ENCODE peak calls at places on chromosomes 2 and 18, in six cellular contexts. One of them, this sample, is unnamed.
A peak's percentile ranks its signal among the peaks of the same experiment; 100 is the strongest.

GRCh38 chr2:11899264-11899818 is 152.9 kb downstream of the LPIN1 start:
- DNase-seq in iPS-NIHi11: no peak
- DNase-seq in EL: peak; percentile 59
- DNase-seq in cardiac fibroblast: peak; percentile 89
- DNase-seq in fibroblast of pulmonary artery: peak; percentile 69
- DNase-seq in AG08396: peak; percentile 44
- DNase-seq in this sample: peak; percentile 19

GRCh38 chr2:161122772-161123530 is 37.3 kb upstream of the TANK start:
- DNase-seq in iPS-NIHi11: peak; percentile 56
- DNase-seq in EL: peak; percentile 90
- DNase-seq in cardiac fibroblast: peak; percentile 93
- DNase-seq in fibroblast of pulmonary artery: peak; percentile 92
- DNase-seq in AG08396: peak; percentile 78
- DNase-seq in this sample: peak; percentile 66

GRCh38 chr2:15636972-15637785 is 45.5 kb downstream of the DDX1 start:
- DNase-seq in iPS-NIHi11: peak; percentile 70
- DNase-seq in EL: peak; percentile 67
- DNase-seq in cardiac fibroblast: peak; percentile 79
- DNase-seq in fibroblast of pulmonary artery: peak; percentile 84
- DNase-seq in AG08396: peak; percentile 77
- DNase-seq in this sample: peak; percentile 59

GRCh38 chr2:24779121-24779520 is 14.1 kb downstream of the PTRHD1 start:
- DNase-seq in iPS-NIHi11: no peak
- DNase-seq in EL: no peak
- DNase-seq in cardiac fibroblast: no peak
- DNase-seq in fibroblast of pulmonary artery: no peak
- DNase-seq in AG08396: no peak
- DNase-seq in this sample: no peak

GRCh38 chr18:50627594-50628542 is 68.0 kb downstream of the MAPK4 start:
- DNase-seq in iPS-NIHi11: no peak
- DNase-seq in EL: no peak
- DNase-seq in cardiac fibroblast: no peak
- DNase-seq in fibroblast of pulmonary artery: no peak
- DNase-seq in AG08396: no peak
- DNase-seq in this sample: no peak

GRCh38 chr2:197356136-197356535 is 45.6 kb upstream of the ANKRD44 start:
- DNase-seq in iPS-NIHi11: peak; percentile 43
- DNase-seq in EL: no peak
- DNase-seq in cardiac fibroblast: peak; percentile 25
- DNase-seq in fibroblast of pulmonary artery: peak; percentile 14
- DNase-seq in AG08396: peak; percentile 22
- DNase-seq in this sample: peak; percentile 17

GRCh38 chr2:3434005-3434404 is 54.5 kb downstream of the TRAPPC12 start:
- DNase-seq in iPS-NIHi11: no peak
- DNase-seq in EL: no peak
- DNase-seq in cardiac fibroblast: no peak
- DNase-seq in fibroblast of pulmonary artery: no peak
- DNase-seq in AG08396: no peak
- DNase-seq in this sample: no peak

GRCh38 chr2:196160101-196160500 is 11.3 kb downstream of the STK17B start:
- DNase-seq in iPS-NIHi11: peak; percentile 40
- DNase-seq in EL: peak; percentile 90
- DNase-seq in cardiac fibroblast: peak; percentile 95
- DNase-seq in fibroblast of pulmonary artery: peak; percentile 96
- DNase-seq in AG08396: peak; percentile 68
- DNase-seq in this sample: peak; percentile 65

GRCh38 chr2:100924520-100925451 is 77.3 kb upstream of the RPL31 start:
- DNase-seq in iPS-NIHi11: no peak
- DNase-seq in EL: peak; percentile 75
- DNase-seq in cardiac fibroblast: peak; percentile 85
- DNase-seq in fibroblast of pulmonary artery: peak; percentile 89
- DNase-seq in AG08396: peak; percentile 73
- DNase-seq in this sample: peak; percentile 82

This sample was measured in hepatic stellate cell.